ENCODE peak calls at places on chromosomes 6 and 20, in ten cellular contexts. Q is cardiac muscle cell, G is suprapubic skin, M is Karpas-422, J is aorta, D is uterus, X is adrenal gland, I is left ventricle myocardium inferior, S is SJSA1, O is left lung. E is an unnamed sample. For H3K4me1, H3K36me3 and H3K27me3, the result is how much of the 10 kb centered on the place peaks cover.

GRCh38 chr6:125906158-125906998 is 50.2 kb upstream of the HINT3 start:
- DNase-seq in I (no peak), G (no peak), X (peak), S (peak), D (no peak), J (peak), O (no peak), Q (peak), M (peak), E (peak)

GRCh38 chr6:96743496-96743895 is 93.8 kb downstream of the GPR63 start:
- DNase-seq in X (no peak), S (no peak), J (no peak), D (no peak), G (no peak), Q (no peak), M (no peak), I (no peak), O (no peak), E (no peak)

GRCh38 chr6:165679326-165679725 is 16.3 kb upstream of the PDE10A start:
- DNase-seq in J (no peak), D (no peak), O (no peak), S (no peak), I (no peak), X (no peak), M (no peak), G (no peak), Q (no peak), E (no peak)

GRCh38 chr6:170360476-170360875 is 53.9 kb downstream of the FAM120B start:
- DNase-seq in D (no peak), I (no peak), O (no peak), M (no peak), S (no peak), X (peak), J (no peak), Q (no peak), G (no peak), E (no peak)

GRCh38 chr6:126804255-126805064 is 314.0 kb upstream of the RSPO3 start:
- DNase-seq in O (no peak), G (no peak), Q (peak), J (no peak), S (no peak), I (no peak), M (peak), D (peak), X (peak), E (no peak)

GRCh38 chr6:149211046-149211571 is 106.4 kb upstream of the TAB2 start:
- DNase-seq in M (peak), D (no peak), O (no peak), I (no peak), X (peak), J (no peak), G (no peak), Q (no peak), S (no peak), E (no peak)

GRCh38 chr6:17493286-17493685 is 99.9 kb downstream of the CAP2 start:
- DNase-seq in S (peak), J (no peak), G (no peak), D (peak), M (no peak), I (no peak), Q (no peak), X (peak), O (no peak), E (no peak)

GRCh38 chr20:41467690-41468089 is 101.1 kb upstream of the EMILIN3 start:
- DNase-seq in G (no peak), Q (no peak), M (no peak), S (no peak), X (no peak), I (no peak), D (no peak), O (no peak), J (no peak), E (no peak)

GRCh38 chr6:144644776-144645175 is 359.6 kb downstream of the UTRN start:
- DNase-seq in Q (no peak), O (no peak), J (no peak), M (no peak), G (no peak), X (no peak), I (no peak), S (no peak), D (no peak), E (no peak)

GRCh38 chr6:34491091-34491430 is 25.2 kb downstream of the PACSIN1 start:
- DNase-seq in S (no peak), Q (no peak), G (no peak), O (no peak), M (no peak), I (no peak), D (peak), X (peak), J (no peak), E (no peak)

GRCh38 chr20:23249541-23249940 is 101.0 kb upstream of the NXT1 start:
- DNase-seq in M (no peak), G (peak), I (no peak), O (no peak), X (no peak), J (no peak), S (peak), Q (no peak), D (no peak), E (peak)

GRCh38 chr6:57216235-57217101 is 5.6 kb downstream of the RAB23 start:
- DNase-seq in S (no peak), J (no peak), D (peak), Q (no peak), G (no peak), O (no peak), X (peak), I (no peak), M (no peak), E (no peak)

GRCh38 chr20:46894579-46894958 is at the start of gene EYA2:
- DNase-seq in I (peak), S (no peak), M (no peak), O (no peak), J (peak), X (no peak), D (no peak), Q (peak), G (no peak), E (no peak)

GRCh38 chr6:151610336-151610735 is 116.5 kb downstream of the CCDC170 start:
- DNase-seq in O (no peak), J (no peak), D (no peak), M (no peak), Q (no peak), G (no peak), S (no peak), X (no peak), I (no peak), E (no peak)

GRCh38 chr20:46128310-46129151 is 10.4 kb downstream of the CD40 start:
- DNase-seq in Q (peak), O (peak), I (no peak), S (no peak), D (no peak), M (peak), X (peak), J (no peak), G (no peak), E (peak)

GRCh38 chr6:2857580-2858337 is 16.1 kb upstream of the SERPINB1 start:
- DNase-seq in I (peak), G (no peak), D (no peak), X (peak), S (peak), Q (no peak), O (no peak), J (peak), M (no peak), E (peak)

GRCh38 chr20:13200767-13201500 is 20.1 kb upstream of the ISM1 start:
- DNase-seq in J (no peak), S (no peak), X (no peak), G (no peak), Q (no peak), D (no peak), O (no peak), M (no peak), I (no peak), E (no peak)

GRCh38 chr6:15763827-15764226 is 101.0 kb upstream of the DTNBP1 start:
- DNase-seq in X (peak), D (no peak), O (peak), Q (peak), G (no peak), I (no peak), M (no peak), J (no peak), S (no peak), E (peak)

GRCh38 chr20:59163641-59164530 is at the start of gene ZNF831:
- DNase-seq in D (no peak), S (no peak), X (no peak), O (no peak), I (no peak), M (peak), J (no peak), G (no peak), Q (no peak), E (no peak)

GRCh38 chr6:42250509-42250908 is 32.8 kb upstream of the MRPS10 start:
- DNase-seq in D (no peak), S (no peak), X (no peak), Q (no peak), I (no peak), J (no peak), M (no peak), O (no peak), G (no peak), E (no peak)

GRCh38 chr6:129317931-129318820 is 391.8 kb downstream of the ARHGAP18 start:
- DNase-seq in O (no peak), M (no peak), D (peak), S (no peak), X (no peak), I (no peak), G (no peak), J (no peak), Q (no peak), E (no peak)

GRCh38 chr20:41534842-41535241 is 83.3 kb downstream of the CHD6 start:
- DNase-seq in G (no peak), D (no peak), J (no peak), I (no peak), M (no peak), O (no peak), X (no peak), Q (no peak), S (no peak), E (no peak)

GRCh38 chr6:11076540-11076939 is 17.1 kb upstream of the SMIM13 start:
- DNase-seq in X (no peak), O (no peak), I (no peak), D (no peak), Q (no peak), J (no peak), M (no peak), G (no peak), S (no peak), E (no peak)

GRCh38 chr6:168116975-168117899 is 38.2 kb upstream of the FRMD1 start:
- DNase-seq in D (peak), J (no peak), O (peak), Q (no peak), G (peak), I (no peak), X (no peak), S (no peak), M (no peak), E (peak)

GRCh38 chr20:57474816-57475215 is 50.1 kb downstream of the CTCFL start:
- DNase-seq in D (no peak), S (no peak), Q (no peak), M (peak), X (no peak), G (peak), I (no peak), O (no peak), J (peak), E (no peak)

GRCh38 chr6:127117979-127118504 is 429 bp upstream of the RSPO3 start:
- DNase-seq in O (no peak), X (no peak), M (no peak), I (no peak), Q (peak), G (no peak), J (no peak), S (no peak), D (peak), E (peak)

GRCh38 chr6:25872804-25873203 is 1.2 kb downstream of the SLC17A3 start:
- DNase-seq in S (no peak), O (no peak), D (no peak), X (no peak), I (no peak), Q (no peak), J (no peak), M (no peak), G (no peak), E (no peak)

GRCh38 chr6:45289751-45290514 is 38.2 kb upstream of the RUNX2 start:
- DNase-seq in O (no peak), X (no peak), G (no peak), S (no peak), D (no peak), I (no peak), Q (no peak), M (no peak), J (no peak), E (no peak)

GRCh38 chr6:45299096-45299581 is 29.0 kb upstream of the RUNX2 start:
- DNase-seq in O (no peak), J (no peak), Q (no peak), X (no peak), S (no peak), I (no peak), D (no peak), M (no peak), G (no peak), E (no peak)

GRCh38 chr6:45297302-45297701 is 30.8 kb upstream of the RUNX2 start:
- DNase-seq in D (no peak), Q (no peak), M (no peak), O (no peak), J (no peak), G (no peak), I (no peak), X (no peak), S (no peak), E (no peak)

DNA sequence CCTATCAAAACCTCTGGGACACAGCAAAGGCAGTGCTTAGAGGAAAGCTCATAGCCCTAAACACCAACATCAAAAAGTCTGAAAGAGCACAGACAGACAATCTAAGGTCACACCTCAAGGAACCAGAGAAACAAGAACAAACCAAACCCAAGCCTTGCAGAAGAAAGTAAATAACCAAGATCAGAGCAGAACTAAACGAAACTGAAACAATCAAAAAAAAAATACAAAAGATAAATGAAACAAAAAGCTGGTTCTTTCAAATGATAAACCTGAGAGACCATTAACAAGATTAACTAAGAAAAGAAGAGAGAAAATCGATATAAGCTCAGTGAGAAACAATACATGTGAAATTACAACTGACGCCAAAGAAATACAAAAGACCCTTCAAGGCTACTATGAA is 34.8 kb upstream of the RUNX2 start:
- DNase-seq in I (no peak), X (no peak), D (no peak), Q (no peak), S (no peak), M (no peak), G (no peak), O (no peak), J (no peak), E (no peak)
- H3K4me1 ChIP-seq in I (under half), X (under half), D (under half), Q (under half), S (under half), M (under half), G (under half), O (under half), J (under half), E (under half)

GRCh38 chr20:2845607-2846006 is 5.1 kb downstream of the VPS16 start:
- DNase-seq in S (peak), O (no peak), I (no peak), M (no peak), X (no peak), G (no peak), J (no peak), D (no peak), Q (no peak), E (no peak)
- H3K36me3 ChIP-seq in S (under half), O (under half), I (under half), M (under half), X (under half), G (under half), J (under half), D (under half), Q (under half), E (under half)

GRCh38 chr6:163970846-163971564 is 556.5 kb downstream of the QKI start:
- DNase-seq in G (no peak), O (no peak), J (no peak), D (no peak), S (no peak), Q (no peak), I (no peak), M (no peak), X (no peak), E (no peak)
- H3K27me3 ChIP-seq in G (under half), O (under half), J (under half), D (under half), S (under half), Q (under half), I (under half), M (under half), X (under half), E (under half)

GRCh38 chr20:32035398-32035852 is 16.6 kb upstream of the HCK start:
- DNase-seq in O (no peak), G (no peak), M (no peak), X (no peak), D (no peak), S (no peak), J (no peak), I (no peak), Q (no peak), E (no peak)
- H3K4me1 ChIP-seq in O (under half), G (under half), M (half or more), X (under half), D (under half), S (under half), J (under half), I (under half), Q (under half), E (under half)

GRCh38 chr6:134177753-134178229 is 125.4 kb upstream of the SLC2A12 start:
- DNase-seq in D (peak), Q (no peak), G (no peak), I (no peak), S (no peak), O (no peak), X (peak), M (no peak), J (no peak), E (no peak)

GRCh38 chr6:134178230-134179044 is 126.0 kb upstream of the SLC2A12 start:
- DNase-seq in S (peak), J (peak), O (peak), M (peak), D (peak), Q (peak), I (peak), X (peak), G (peak), E (peak)

GRCh38 chr6:134175532-134176282 is 123.3 kb upstream of the SLC2A12 start:
- DNase-seq in O (peak), J (peak), D (peak), M (no peak), Q (peak), G (peak), X (peak), S (peak), I (peak), E (peak)

GRCh38 chr6:134176283-134176975 is 124.0 kb upstream of the SLC2A12 start:
- DNase-seq in I (peak), Q (peak), D (peak), G (no peak), M (no peak), S (no peak), J (peak), O (peak), X (peak), E (peak)

GRCh38 chr6:134177236-134177635 is 124.8 kb upstream of the SLC2A12 start:
- DNase-seq in X (no peak), I (no peak), Q (no peak), O (no peak), M (no peak), D (no peak), S (no peak), J (no peak), G (no peak), E (no peak)
- H3K36me3 ChIP-seq in X (under half), I (under half), Q (under half), O (under half), M (under half), D (under half), S (under half), J (under half), G (under half), E (under half)

GRCh38 chr20:38728911-38729642 is 4.8 kb downstream of the SLC32A1 start:
- DNase-seq in X (no peak), J (no peak), S (no peak), G (no peak), Q (no peak), D (no peak), M (no peak), O (no peak), I (no peak), E (no peak)
- H3K27me3 ChIP-seq in X (half or more), J (under half), S (half or more), G (half or more), Q (half or more), D (half or more), M (under half), O (half or more), I (half or more), E (under half)